ENCODE peak calls at places on chromosomes 11 and 22, in eight cellular contexts. One of them, this sample, is unnamed.

GRCh38 chr11:62546937-62547625 is 475 bp upstream of the AHNAK start:
- DNase-seq in T-helper 2 cell: no peak
- DNase-seq in Kasumi-1: no peak
- DNase-seq in T-helper 9 cell: no peak
- DNase-seq in A549: peak; percentile 66
- DNase-seq in amygdala: no peak
- DNase-seq in MV-4-11: no peak
- DNase-seq in mesendoderm: peak; percentile 76
- DNase-seq in this sample: no peak

GRCh38 chr11:91846664-91847063 is 378.0 kb upstream of the FAT3 start:
- DNase-seq in T-helper 2 cell: no peak
- DNase-seq in Kasumi-1: no peak
- DNase-seq in T-helper 9 cell: no peak
- DNase-seq in A549: no peak
- DNase-seq in amygdala: no peak
- DNase-seq in MV-4-11: no peak
- DNase-seq in mesendoderm: no peak
- DNase-seq in this sample: no peak

GRCh38 chr22:43633631-43634030 is 178.5 kb downstream of the EFCAB6 start:
- DNase-seq in T-helper 2 cell: no peak
- DNase-seq in Kasumi-1: no peak
- DNase-seq in T-helper 9 cell: no peak
- DNase-seq in A549: no peak
- DNase-seq in amygdala: no peak
- DNase-seq in MV-4-11: no peak
- DNase-seq in mesendoderm: no peak
- DNase-seq in this sample: no peak

GRCh38 chr22:23762866-23763578 is at the start of gene C22orf15:
- DNase-seq in T-helper 2 cell: no peak
- DNase-seq in Kasumi-1: peak; percentile 67
- DNase-seq in T-helper 9 cell: no peak
- DNase-seq in A549: no peak
- DNase-seq in amygdala: no peak
- DNase-seq in MV-4-11: no peak
- DNase-seq in mesendoderm: peak; percentile 83
- DNase-seq in this sample: no peak

GRCh38 chr11:1509626-1510255 is 23.2 kb upstream of the MOB2 start:
- DNase-seq in T-helper 2 cell: no peak
- DNase-seq in Kasumi-1: no peak
- DNase-seq in T-helper 9 cell: no peak
- DNase-seq in A549: no peak
- DNase-seq in amygdala: no peak
- DNase-seq in MV-4-11: no peak
- DNase-seq in mesendoderm: no peak
- DNase-seq in this sample: no peak

GRCh38 chr11:111457731-111458368 is 54.3 kb downstream of the BTG4 start:
- DNase-seq in T-helper 2 cell: no peak
- DNase-seq in Kasumi-1: no peak
- DNase-seq in T-helper 9 cell: no peak
- DNase-seq in A549: no peak
- DNase-seq in amygdala: no peak
- DNase-seq in MV-4-11: no peak
- DNase-seq in mesendoderm: no peak
- DNase-seq in this sample: no peak

GRCh38 chr22:48945621-48946458 is 881.8 kb downstream of the BRD1 start:
- DNase-seq in T-helper 2 cell: no peak
- DNase-seq in Kasumi-1: no peak
- DNase-seq in T-helper 9 cell: no peak
- DNase-seq in A549: no peak
- DNase-seq in amygdala: no peak
- DNase-seq in MV-4-11: no peak
- DNase-seq in mesendoderm: no peak
- DNase-seq in this sample: no peak

GRCh38 chr22:50627452-50627913 is 469 bp downstream of the ARSA start:
- DNase-seq in T-helper 2 cell: no peak
- DNase-seq in Kasumi-1: no peak
- DNase-seq in T-helper 9 cell: no peak
- DNase-seq in A549: no peak
- DNase-seq in amygdala: no peak
- DNase-seq in MV-4-11: no peak
- DNase-seq in mesendoderm: peak; percentile 37
- DNase-seq in this sample: no peak

GRCh38 chr11:99260696-99261095 is 239.9 kb downstream of the CNTN5 start:
- DNase-seq in T-helper 2 cell: no peak
- DNase-seq in Kasumi-1: no peak
- DNase-seq in T-helper 9 cell: no peak
- DNase-seq in A549: no peak
- DNase-seq in amygdala: no peak
- DNase-seq in MV-4-11: no peak
- DNase-seq in mesendoderm: peak; percentile 95
- DNase-seq in this sample: no peak

GRCh38 chr11:2787816-2788750 is 88.3 kb upstream of the KCNQ1OT1 start:
- DNase-seq in T-helper 2 cell: no peak
- DNase-seq in Kasumi-1: no peak
- DNase-seq in T-helper 9 cell: no peak
- DNase-seq in A549: no peak
- DNase-seq in amygdala: no peak
- DNase-seq in MV-4-11: no peak
- DNase-seq in mesendoderm: peak; percentile 39
- DNase-seq in this sample: peak; percentile 46

GRCh38 chr11:8956860-8957259 is 7.4 kb downstream of the TMEM9B start:
- DNase-seq in T-helper 2 cell: no peak
- DNase-seq in Kasumi-1: no peak
- DNase-seq in T-helper 9 cell: no peak
- DNase-seq in A549: no peak
- DNase-seq in amygdala: no peak
- DNase-seq in MV-4-11: no peak
- DNase-seq in mesendoderm: no peak
- DNase-seq in this sample: no peak

GRCh38 chr11:57230797-57231538 is 6.1 kb downstream of the APLNR start:
- DNase-seq in T-helper 2 cell: no peak
- DNase-seq in Kasumi-1: no peak
- DNase-seq in T-helper 9 cell: no peak
- DNase-seq in A549: no peak
- DNase-seq in amygdala: peak; percentile 51
- DNase-seq in MV-4-11: no peak
- DNase-seq in mesendoderm: peak; percentile 87
- DNase-seq in this sample: no peak

GRCh38 chr22:31005535-31005934 is 36.5 kb downstream of the TUG1 start:
- DNase-seq in T-helper 2 cell: no peak
- DNase-seq in Kasumi-1: no peak
- DNase-seq in T-helper 9 cell: no peak
- DNase-seq in A549: no peak
- DNase-seq in amygdala: no peak
- DNase-seq in MV-4-11: no peak
- DNase-seq in mesendoderm: no peak
- DNase-seq in this sample: no peak

GRCh38 chr22:38554281-38554680 is 15.7 kb downstream of the DMC1 start:
- DNase-seq in T-helper 2 cell: no peak
- DNase-seq in Kasumi-1: no peak
- DNase-seq in T-helper 9 cell: no peak
- DNase-seq in A549: no peak
- DNase-seq in amygdala: no peak
- DNase-seq in MV-4-11: no peak
- DNase-seq in mesendoderm: no peak
- DNase-seq in this sample: no peak

GRCh38 chr22:25777870-25778269 is 35.9 kb downstream of the MYO18B start:
- DNase-seq in T-helper 2 cell: no peak
- DNase-seq in Kasumi-1: peak; percentile 71
- DNase-seq in T-helper 9 cell: no peak
- DNase-seq in A549: peak; percentile 47
- DNase-seq in amygdala: no peak
- DNase-seq in MV-4-11: peak; percentile 52
- DNase-seq in mesendoderm: no peak
- DNase-seq in this sample: no peak

GRCh38 chr11:335779-336665 is 15.4 kb upstream of the IFITM3 start:
- DNase-seq in T-helper 2 cell: no peak
- DNase-seq in Kasumi-1: peak; percentile 83
- DNase-seq in T-helper 9 cell: no peak
- DNase-seq in A549: no peak
- DNase-seq in amygdala: no peak
- DNase-seq in MV-4-11: peak; percentile 56
- DNase-seq in mesendoderm: no peak
- DNase-seq in this sample: no peak

GRCh38 chr22:47209547-47210023 is 447.1 kb downstream of the TBC1D22A start:
- DNase-seq in T-helper 2 cell: no peak
- DNase-seq in Kasumi-1: no peak
- DNase-seq in T-helper 9 cell: no peak
- DNase-seq in A549: no peak
- DNase-seq in amygdala: no peak
- DNase-seq in MV-4-11: no peak
- DNase-seq in mesendoderm: no peak
- DNase-seq in this sample: no peak

GRCh38 chr11:102596578-102596977 is 28.6 kb downstream of the MMP20 start:
- DNase-seq in T-helper 2 cell: no peak
- DNase-seq in Kasumi-1: no peak
- DNase-seq in T-helper 9 cell: no peak
- DNase-seq in A549: no peak
- DNase-seq in amygdala: no peak
- DNase-seq in MV-4-11: no peak
- DNase-seq in mesendoderm: no peak
- DNase-seq in this sample: no peak

GRCh38 chr11:106400949-106401545 is 323.6 kb downstream of the AASDHPPT start:
- DNase-seq in T-helper 2 cell: no peak
- DNase-seq in Kasumi-1: no peak
- DNase-seq in T-helper 9 cell: no peak
- DNase-seq in A549: no peak
- DNase-seq in amygdala: no peak
- DNase-seq in MV-4-11: no peak
- DNase-seq in mesendoderm: no peak
- DNase-seq in this sample: no peak

GRCh38 chr11:13963169-13963948 is 836 bp downstream of the SPON1 start:
- DNase-seq in T-helper 2 cell: no peak
- DNase-seq in Kasumi-1: peak; percentile 3
- DNase-seq in T-helper 9 cell: no peak
- DNase-seq in A549: no peak
- DNase-seq in amygdala: no peak
- DNase-seq in MV-4-11: no peak
- DNase-seq in mesendoderm: peak; percentile 63
- DNase-seq in this sample: peak; percentile 87

GRCh38 chr11:70696076-70696475 is 297.7 kb downstream of the CTTN start:
- DNase-seq in T-helper 2 cell: no peak
- DNase-seq in Kasumi-1: no peak
- DNase-seq in T-helper 9 cell: no peak
- DNase-seq in A549: no peak
- DNase-seq in amygdala: no peak
- DNase-seq in MV-4-11: no peak
- DNase-seq in mesendoderm: no peak
- DNase-seq in this sample: no peak

GRCh38 chr22:25475554-25476022 is 88.9 kb upstream of the GRK3 start:
- DNase-seq in T-helper 2 cell: no peak
- DNase-seq in Kasumi-1: peak; percentile 66
- DNase-seq in T-helper 9 cell: no peak
- DNase-seq in A549: no peak
- DNase-seq in amygdala: peak; percentile 42
- DNase-seq in MV-4-11: no peak
- DNase-seq in mesendoderm: peak; percentile 46
- DNase-seq in this sample: no peak

GRCh38 chr11:58938398-58938797 is 890 bp upstream of the GLYATL1 start:
- DNase-seq in T-helper 2 cell: no peak
- DNase-seq in Kasumi-1: no peak
- DNase-seq in T-helper 9 cell: no peak
- DNase-seq in A549: no peak
- DNase-seq in amygdala: no peak
- DNase-seq in MV-4-11: no peak
- DNase-seq in mesendoderm: no peak
- DNase-seq in this sample: no peak

GRCh38 chr11:122863704-122864326 is 18.7 kb upstream of the JHY start:
- DNase-seq in T-helper 2 cell: no peak
- DNase-seq in Kasumi-1: peak; percentile 65
- DNase-seq in T-helper 9 cell: peak; percentile 25
- DNase-seq in A549: peak; percentile 20
- DNase-seq in amygdala: peak; percentile 12
- DNase-seq in MV-4-11: peak; percentile 11
- DNase-seq in mesendoderm: no peak
- DNase-seq in this sample: peak; percentile 56

GRCh38 chr22:46003271-46004091 is 26.5 kb upstream of the WNT7B start:
- DNase-seq in T-helper 2 cell: no peak
- DNase-seq in Kasumi-1: no peak
- DNase-seq in T-helper 9 cell: no peak
- DNase-seq in A549: no peak
- DNase-seq in amygdala: no peak
- DNase-seq in MV-4-11: no peak
- DNase-seq in mesendoderm: no peak
- DNase-seq in this sample: peak; percentile 63

GRCh38 chr22:40665312-40665711 is 14.0 kb upstream of the MCHR1 start:
- DNase-seq in T-helper 2 cell: no peak
- DNase-seq in Kasumi-1: no peak
- DNase-seq in T-helper 9 cell: no peak
- DNase-seq in A549: no peak
- DNase-seq in amygdala: peak; percentile 52
- DNase-seq in MV-4-11: no peak
- DNase-seq in mesendoderm: no peak
- DNase-seq in this sample: peak; percentile 93

GRCh38 chr11:119696378-119697157 is 32.4 kb downstream of the NECTIN1 start:
- DNase-seq in T-helper 2 cell: no peak
- DNase-seq in Kasumi-1: no peak
- DNase-seq in T-helper 9 cell: no peak
- DNase-seq in A549: no peak
- DNase-seq in amygdala: no peak
- DNase-seq in MV-4-11: no peak
- DNase-seq in mesendoderm: no peak
- DNase-seq in this sample: no peak

GRCh38 chr11:32366671-32367070 is 68.7 kb downstream of the WT1 start:
- DNase-seq in T-helper 2 cell: no peak
- DNase-seq in Kasumi-1: no peak
- DNase-seq in T-helper 9 cell: no peak
- DNase-seq in A549: no peak
- DNase-seq in amygdala: no peak
- DNase-seq in MV-4-11: no peak
- DNase-seq in mesendoderm: no peak
- DNase-seq in this sample: no peak

GRCh38 chr11:128619540-128620305 is 32.4 kb upstream of the ETS1 start:
- DNase-seq in T-helper 2 cell: no peak
- DNase-seq in Kasumi-1: no peak
- DNase-seq in T-helper 9 cell: no peak
- DNase-seq in A549: no peak
- DNase-seq in amygdala: no peak
- DNase-seq in MV-4-11: no peak
- DNase-seq in mesendoderm: no peak
- DNase-seq in this sample: no peak

GRCh38 chr11:96091476-96091875 is 167.6 kb upstream of the MTMR2 start:
- DNase-seq in T-helper 2 cell: peak; percentile 15
- DNase-seq in Kasumi-1: peak; percentile 7
- DNase-seq in T-helper 9 cell: no peak
- DNase-seq in A549: no peak
- DNase-seq in amygdala: no peak
- DNase-seq in MV-4-11: peak; percentile 34
- DNase-seq in mesendoderm: peak; percentile 56
- DNase-seq in this sample: no peak

GRCh38 chr22:38755911-38756532 is at the start of gene SUN2:
- DNase-seq in T-helper 2 cell: peak; percentile 91
- DNase-seq in Kasumi-1: peak; percentile 64
- DNase-seq in T-helper 9 cell: peak; percentile 92
- DNase-seq in A549: peak; percentile 84
- DNase-seq in amygdala: peak; percentile 92
- DNase-seq in MV-4-11: peak; percentile 85
- DNase-seq in mesendoderm: peak; percentile 65
- DNase-seq in this sample: peak; percentile 98

GRCh38 chr22:29343313-29343805 is 27.9 kb upstream of the RASL10A start:
- DNase-seq in T-helper 2 cell: no peak
- DNase-seq in Kasumi-1: no peak
- DNase-seq in T-helper 9 cell: no peak
- DNase-seq in A549: no peak
- DNase-seq in amygdala: peak; percentile 44
- DNase-seq in MV-4-11: no peak
- DNase-seq in mesendoderm: no peak
- DNase-seq in this sample: peak; percentile 81

GRCh38 chr11:79616392-79616831 is 175.6 kb upstream of the TENM4 start:
- DNase-seq in T-helper 2 cell: no peak
- DNase-seq in Kasumi-1: no peak
- DNase-seq in T-helper 9 cell: no peak
- DNase-seq in A549: no peak
- DNase-seq in amygdala: no peak
- DNase-seq in MV-4-11: no peak
- DNase-seq in mesendoderm: no peak
- DNase-seq in this sample: no peak

GRCh38 chr22:49569286-49570031 is 258.2 kb downstream of the BRD1 start:
- DNase-seq in T-helper 2 cell: no peak
- DNase-seq in Kasumi-1: no peak
- DNase-seq in T-helper 9 cell: no peak
- DNase-seq in A549: no peak
- DNase-seq in amygdala: no peak
- DNase-seq in MV-4-11: no peak
- DNase-seq in mesendoderm: no peak
- DNase-seq in this sample: no peak